ENCODE peak calls at places on chromosomes 13 and 19, in five cellular contexts. O, R, J, P and X are unnamed samples.

GRCh38 chr19:19955208-19955607 is 54.5 kb downstream of the ZNF93 start:
- DNase-seq in P (no peak), J (no peak), R (no peak), O (no peak), X (no peak)

GRCh38 chr13:51635137-51635878 is 51.0 kb downstream of the WDFY2 start:
- DNase-seq in R (no peak), O (no peak), P (no peak), J (no peak), X (no peak)

GRCh38 chr13:95603887-95604533 is 40.5 kb downstream of the DZIP1 start:
- DNase-seq in R (no peak), O (no peak), P (peak), J (no peak), X (no peak)

GRCh38 chr19:17235618-17236413 is 9.8 kb downstream of the OCEL1 start:
- DNase-seq in P (no peak), O (peak), J (peak), R (peak), X (peak)

GRCh38 chr19:1826557-1827521 is 14.8 kb upstream of the ATP8B3 start:
- DNase-seq in J (no peak), O (no peak), R (peak), P (no peak), X (peak)

GRCh38 chr13:66348745-66349720 is 881.1 kb downstream of the PCDH9 start:
- DNase-seq in R (no peak), P (no peak), O (peak), J (no peak), X (no peak)

GRCh38 chr19:8561071-8561764 is 16.0 kb downstream of the MYO1F start:
- DNase-seq in J (no peak), O (no peak), R (peak), P (no peak), X (no peak)

GRCh38 chr19:37655689-37656491 is 625 bp upstream of the ZFP30 start:
- DNase-seq in P (peak), O (peak), R (peak), J (peak), X (peak)

GRCh38 chr13:94550030-94550738 is 45.8 kb downstream of the TGDS start:
- DNase-seq in J (no peak), O (no peak), P (peak), R (no peak), X (no peak)

GRCh38 chr19:47603706-47604310 is 5.1 kb upstream of the BICRA start:
- DNase-seq in R (no peak), J (no peak), P (no peak), O (no peak), X (no peak)

GRCh38 chr13:101465877-101466276 is 13.4 kb downstream of the ITGBL1 start:
- DNase-seq in O (no peak), P (no peak), J (no peak), R (no peak), X (no peak)

GRCh38 chr13:99404005-99404755 is 97.0 kb upstream of the GPR183 start:
- DNase-seq in R (no peak), P (no peak), O (no peak), J (no peak), X (no peak)

GRCh38 chr19:44712864-44713515 is 14.0 kb downstream of the CEACAM16 start:
- DNase-seq in R (no peak), J (no peak), O (no peak), P (no peak), X (no peak)

GRCh38 chr19:28166025-28166424 is 1046.9 kb downstream of the UQCRFS1 start:
- DNase-seq in P (no peak), J (no peak), O (no peak), R (no peak), X (no peak)

GRCh38 chr13:48653074-48654054 is at the start of gene CYSLTR2:
- DNase-seq in J (no peak), O (peak), P (peak), R (no peak), X (no peak)

GRCh38 chr13:87884874-87885273 is 213.7 kb downstream of the SLITRK5 start:
- DNase-seq in O (peak), P (peak), J (no peak), R (peak), X (peak)

GRCh38 chr13:28505543-28506135 is 10.7 kb upstream of the FLT1 start:
- DNase-seq in J (no peak), R (no peak), O (no peak), P (no peak), X (no peak)

GRCh38 chr19:55212447-55212846 is 3.1 kb upstream of the PTPRH start:
- DNase-seq in J (no peak), O (no peak), R (no peak), P (no peak), X (no peak)

GRCh38 chr13:77138813-77139212 is 111.9 kb upstream of the FBXL3 start:
- DNase-seq in O (no peak), J (no peak), P (no peak), R (no peak), X (no peak)

GRCh38 chr19:55088543-55089265 is 13.0 kb downstream of the EPS8L1 start:
- DNase-seq in P (no peak), O (no peak), R (peak), J (peak), X (peak)

GRCh38 chr13:100214886-100215285 is 126.0 kb downstream of the PCCA start:
- DNase-seq in P (no peak), O (no peak), J (no peak), R (no peak), X (no peak)

GRCh38 chr19:18967358-18968146 is 26.5 kb upstream of the HOMER3 start:
- DNase-seq in J (peak), R (no peak), O (peak), P (peak), X (no peak)

GRCh38 chr13:52405767-52406494 is at the start of gene THSD1:
- DNase-seq in R (peak), J (peak), P (no peak), O (peak), X (peak)

GRCh38 chr19:49422407-49423277 is 599 bp downstream of the PTH2 start:
- DNase-seq in O (no peak), P (no peak), R (peak), J (no peak), X (peak)
- TF ChIP-seq CTCF in O (peak), P (peak), R (peak), J (peak), X (peak)

DNA sequence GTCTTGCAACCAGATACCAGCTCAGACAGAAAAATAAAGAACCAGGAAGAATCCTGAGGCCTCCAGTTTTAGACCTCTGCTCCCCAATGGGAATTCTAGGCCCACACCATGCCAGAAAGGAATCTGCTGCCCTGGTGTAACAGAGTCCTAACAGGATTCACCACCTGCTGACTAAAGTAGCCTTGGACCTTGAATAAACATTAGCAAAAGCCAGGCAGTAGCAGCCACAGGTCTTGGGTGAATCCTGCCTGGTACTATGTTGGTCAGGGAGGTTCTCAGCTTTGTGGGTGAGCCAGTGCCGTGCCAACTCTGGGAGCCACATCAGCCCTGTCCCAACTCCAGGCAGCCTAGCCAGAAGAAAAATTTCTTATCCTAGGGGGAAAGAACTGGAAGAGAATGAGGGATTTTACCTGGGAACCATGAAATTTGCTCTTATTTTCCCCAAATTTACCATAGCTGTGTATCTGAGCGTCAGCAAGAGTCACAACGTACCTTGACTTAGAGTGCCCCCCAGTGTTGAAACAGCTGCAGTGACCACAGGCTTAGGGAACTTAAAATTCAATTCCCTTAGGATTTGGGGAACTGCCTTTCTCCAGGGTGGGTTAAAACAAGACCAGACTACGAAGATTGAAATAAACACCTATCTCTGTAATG is 1895.6 kb upstream of the PRR20A start:
- DNase-seq in P (no peak), O (no peak), R (peak), J (no peak), X (peak)
- TF ChIP-seq CTCF in P (peak), O (no peak), R (peak), J (no peak), X (peak)

DNA sequence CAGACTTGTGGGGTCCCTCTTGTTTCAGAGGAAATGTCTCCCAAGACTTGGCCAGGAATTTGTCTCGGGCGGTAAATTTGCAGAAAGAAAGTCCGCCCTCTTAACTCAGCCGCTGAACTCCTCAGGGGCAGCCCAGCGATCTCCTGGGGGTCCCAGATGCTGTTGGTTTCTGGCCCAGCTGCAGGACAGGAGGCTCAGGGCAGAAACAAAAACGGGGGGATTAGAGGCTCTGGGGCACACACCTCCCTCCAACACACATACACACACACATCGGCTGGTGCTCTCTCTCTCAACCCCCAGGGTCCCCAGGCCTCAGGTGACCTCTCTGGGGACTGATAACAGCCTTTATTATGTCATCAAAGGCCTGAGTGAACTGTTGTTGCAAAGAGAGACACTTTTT is 7.1 kb downstream of the ARHGEF18 start:
- DNase-seq in J (no peak), R (no peak), O (no peak), P (no peak), X (no peak)
- TF ChIP-seq CTCF in J (no peak), R (no peak), O (no peak), P (no peak), X (no peak)

GRCh38 chr19:40744554-40745401 is 5.5 kb downstream of the ACTMAP start:
- DNase-seq in J (no peak), P (no peak), R (peak), O (no peak), X (peak)
- TF ChIP-seq CTCF in J (no peak), P (no peak), R (peak), O (no peak), X (no peak)

DNA sequence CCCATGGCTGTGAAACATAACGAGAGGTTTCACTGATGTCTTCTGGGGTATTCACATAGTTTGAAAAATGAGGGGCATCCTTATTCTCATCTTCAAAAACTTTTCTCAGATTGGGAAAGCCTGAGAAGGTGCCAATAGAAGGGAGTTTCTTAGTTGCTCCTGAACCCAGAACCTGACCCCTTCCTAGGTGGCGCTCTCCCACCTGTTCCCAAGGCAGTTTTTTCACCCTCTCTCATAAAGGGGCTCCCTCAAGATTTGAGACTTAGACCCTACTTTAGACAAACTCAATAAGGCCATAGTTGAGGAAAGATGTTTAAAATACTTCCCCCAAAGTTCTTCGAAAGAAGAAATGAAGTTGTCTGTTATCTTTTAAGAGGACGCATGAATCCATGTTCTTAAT is 142.2 kb downstream of the FGF9 start:
- DNase-seq in J (no peak), O (no peak), P (no peak), R (no peak), X (no peak)
- TF ChIP-seq CTCF in J (no peak), O (no peak), P (no peak), R (peak), X (no peak)

GRCh38 chr13:97753269-97753668 is 200.2 kb upstream of the IPO5 start:
- DNase-seq in P (no peak), J (no peak), O (no peak), R (no peak), X (no peak)
- TF ChIP-seq CTCF in P (no peak), J (no peak), O (no peak), R (no peak), X (no peak)

GRCh38 chr13:97026759-97027555 is 32.7 kb upstream of the OXGR1 start:
- DNase-seq in O (no peak), R (no peak), J (no peak), P (no peak), X (peak)

GRCh38 chr13:97028441-97029299 is 34.4 kb upstream of the OXGR1 start:
- DNase-seq in P (no peak), R (peak), O (peak), J (peak), X (peak)

DNA sequence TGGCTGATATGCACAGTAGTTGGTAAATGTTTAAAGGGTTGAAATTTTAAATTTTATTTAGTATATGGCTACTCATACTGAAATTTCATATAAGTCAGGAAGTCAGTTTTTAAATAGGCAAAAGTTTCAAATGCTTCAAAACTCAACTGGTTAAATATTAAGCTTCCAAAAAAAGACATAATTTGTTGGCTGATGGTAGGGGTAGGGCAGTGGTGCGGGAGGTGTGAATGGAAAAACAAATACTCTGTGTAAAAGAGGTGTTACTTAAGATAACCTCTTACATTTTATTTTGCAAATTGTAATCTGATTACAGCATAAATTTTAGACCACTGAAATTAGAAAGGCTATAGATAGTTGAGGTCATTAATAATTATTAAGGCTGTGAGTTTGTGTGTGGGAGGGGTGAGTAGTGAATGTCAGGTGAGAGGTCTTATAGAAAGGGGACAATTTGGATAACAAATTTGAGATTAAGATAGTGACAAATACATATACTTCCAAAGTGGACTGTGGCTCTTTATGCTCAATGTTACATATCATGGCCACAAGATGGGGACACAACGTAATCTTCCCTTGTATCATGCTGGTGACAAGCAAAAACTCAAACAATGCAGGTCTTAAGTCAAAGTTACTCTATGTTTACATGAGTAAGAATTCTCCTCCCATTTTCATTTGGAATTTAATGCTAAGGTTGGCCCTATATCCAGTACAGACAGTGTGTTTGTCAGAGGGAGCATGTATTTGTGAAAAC is 36.6 kb upstream of the OXGR1 start:
- DNase-seq in J (no peak), R (no peak), P (no peak), O (no peak), X (peak)
- TF ChIP-seq CTCF in J (no peak), R (peak), P (peak), O (no peak), X (peak)

GRCh38 chr19:13005861-13006370 is 10.6 kb downstream of the NFIX start:
- DNase-seq in R (no peak), P (no peak), J (no peak), O (no peak), X (no peak)
- TF ChIP-seq CTCF in R (no peak), P (no peak), J (no peak), O (no peak), X (no peak)